ENCODE peak calls at places on chromosomes 2 and 18, in four cellular contexts. D is K562, I is GM12878, F is HepG2. C is an unnamed sample.

GRCh38 chr2:195696012-195696411 is 39.0 kb downstream of the SLC39A10 start:
- DNase-seq in I (no peak), D (no peak), F (no peak), C (no peak)

GRCh38 chr2:227511955-227512354 is 40.0 kb downstream of the AGFG1 start:
- DNase-seq in F (no peak), I (no peak), D (no peak), C (no peak)

GRCh38 chr2:216246741-216247140 is 125.5 kb downstream of the MARCHF4 start:
- DNase-seq in F (no peak), D (no peak), I (no peak), C (no peak)

GRCh38 chr18:2857491-2858063 is 10.8 kb downstream of the EMILIN2 start:
- DNase-seq in I (no peak), D (peak; percentile 31), F (no peak), C (no peak)

GRCh38 chr2:127953128-127953718 is 67.5 kb upstream of the AMMECR1L start:
- DNase-seq in F (no peak), D (no peak), I (no peak), C (no peak)

GRCh38 chr2:99410276-99410675 is 73.1 kb downstream of the EIF5B start:
- DNase-seq in F (no peak), I (no peak), D (no peak), C (no peak)

GRCh38 chr2:2836343-2837070 is 505.4 kb upstream of the MYT1L start:
- DNase-seq in I (no peak), D (no peak), F (no peak), C (no peak)

GRCh38 chr2:53033416-53033815 is 734.2 kb upstream of the CHAC2 start:
- DNase-seq in I (no peak), F (no peak), D (no peak), C (no peak)

GRCh38 chr2:26347286-26347865 is 787 bp upstream of the ADGRF3 start:
- DNase-seq in F (no peak), I (no peak), D (peak; percentile 48), C (no peak)

GRCh38 chr18:35753306-35753910 is 171.9 kb downstream of the GALNT1 start:
- DNase-seq in F (no peak), I (no peak), D (no peak), C (no peak)
- TF ChIP-seq CEBPB in F (peak; percentile 74), I (no peak), D (peak; percentile 56), C (no peak)

DNA sequence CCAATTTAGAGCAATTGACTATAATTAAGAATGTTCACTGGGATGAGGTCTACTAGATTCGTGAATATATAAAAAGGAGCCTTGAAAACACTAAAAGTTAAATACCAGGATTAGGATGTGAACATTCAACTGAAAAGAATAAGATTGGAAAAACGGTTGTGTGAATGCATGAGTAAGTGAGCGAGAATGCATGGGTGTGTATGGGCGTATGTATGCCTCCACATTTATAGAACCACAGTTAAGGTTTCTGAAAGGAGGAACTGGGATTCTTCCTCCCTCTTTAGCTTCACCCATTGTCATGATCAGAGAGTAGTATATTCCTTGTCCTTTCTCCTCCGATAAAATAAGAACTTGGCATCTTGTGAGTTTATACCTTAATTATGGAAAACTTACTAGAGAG is 151.1 kb upstream of the UBE2E3 start:
- DNase-seq in F (no peak), I (no peak), D (no peak), C (peak; percentile 6)
- TF ChIP-seq CHD4 in F (no peak), I (no peak), D (no peak), C (no peak)

GRCh38 chr2:178221556-178221955 is 27.2 kb downstream of the OSBPL6 start:
- DNase-seq in F (no peak), D (no peak), I (no peak), C (no peak)
- TF ChIP-seq POLR2AphosphoS2 in F (no peak), D (no peak), I (no peak), C (no peak)

DNA sequence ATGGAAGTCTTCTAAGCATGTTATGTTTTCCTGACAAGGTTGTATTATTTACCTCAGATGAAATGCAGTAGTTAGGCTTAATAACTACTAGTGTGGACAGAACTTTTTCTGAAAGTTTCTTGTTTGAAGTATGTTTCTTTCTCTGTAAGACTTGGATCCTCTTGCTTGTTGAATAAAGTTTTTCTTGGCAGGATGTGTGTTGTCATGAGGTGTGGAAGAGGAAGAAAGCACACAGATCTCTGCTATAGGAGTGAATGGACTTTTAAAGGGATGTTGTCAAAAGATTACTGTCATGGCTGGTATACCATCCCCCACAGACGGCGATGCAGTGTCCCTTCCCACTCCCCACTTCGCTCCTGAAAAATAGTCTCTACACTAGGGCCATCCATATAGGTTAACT is 2.6 kb downstream of the CAB39 start:
- DNase-seq in I (no peak), D (peak; percentile 30), F (no peak), C (no peak)
- TF ChIP-seq CEBPB in I (no peak), D (no peak), F (no peak), C (no peak)

GRCh38 chr2:88580088-88580487 is 47.2 kb downstream of the EIF2AK3 start:
- DNase-seq in D (no peak), I (no peak), F (no peak), C (no peak)
- TF ChIP-seq CHD4 in D (no peak), I (no peak), F (no peak), C (no peak)

GRCh38 chr2:23199115-23199918 is 185.7 kb upstream of the KLHL29 start:
- DNase-seq in F (peak; percentile 26), I (no peak), D (peak; percentile 56), C (peak; percentile 47)

GRCh38 chr2:23203383-23203782 is 181.6 kb upstream of the KLHL29 start:
- DNase-seq in D (no peak), F (no peak), I (no peak), C (no peak)

GRCh38 chr2:23200056-23200455 is 184.9 kb upstream of the KLHL29 start:
- DNase-seq in I (no peak), F (no peak), D (no peak), C (no peak)

GRCh38 chr2:23200460-23201113 is 184.4 kb upstream of the KLHL29 start:
- DNase-seq in F (peak; percentile 49), D (no peak), I (no peak), C (no peak)

DNA sequence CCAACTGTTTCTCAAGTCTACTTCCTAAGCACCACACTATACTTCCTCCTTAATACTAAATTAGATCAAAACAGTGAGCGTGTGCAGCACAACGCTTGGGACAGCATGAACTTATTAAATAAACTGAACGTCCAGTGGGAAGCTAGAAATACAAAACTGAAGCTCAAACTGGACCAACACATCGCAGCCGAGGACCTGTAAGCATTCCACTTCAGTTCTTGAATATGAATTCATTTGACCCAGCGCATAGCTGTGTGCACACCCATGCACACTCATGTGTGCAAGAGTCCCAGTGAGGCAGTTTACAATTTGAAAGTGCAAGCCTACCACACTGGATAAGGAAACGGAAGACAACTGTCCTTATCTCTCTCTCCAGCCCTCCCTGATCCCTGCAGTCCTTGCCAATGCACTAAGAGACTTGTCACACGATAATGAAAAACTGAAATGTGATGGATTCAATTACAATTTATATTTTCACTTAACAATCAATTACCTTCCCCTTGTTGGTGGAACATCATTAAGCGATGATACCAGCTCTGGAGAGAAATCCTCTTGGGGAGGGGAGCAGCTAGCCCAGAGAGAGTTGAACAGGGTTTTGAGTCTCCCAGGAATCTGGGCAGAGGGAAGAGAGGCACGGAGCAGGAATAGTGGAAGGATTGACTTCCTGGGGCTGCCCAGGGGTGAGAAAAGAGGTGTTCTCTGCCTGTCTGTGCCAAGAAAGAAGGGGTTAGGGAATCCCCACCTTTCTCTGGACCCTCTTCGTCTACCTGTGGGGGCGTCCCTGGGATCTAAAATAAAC is 186.5 kb upstream of the KLHL29 start:
- DNase-seq in F (no peak), D (no peak), I (no peak), C (no peak)
- TF ChIP-seq POLR2AphosphoS2 in F (no peak), D (no peak), I (no peak), C (no peak)

DNA sequence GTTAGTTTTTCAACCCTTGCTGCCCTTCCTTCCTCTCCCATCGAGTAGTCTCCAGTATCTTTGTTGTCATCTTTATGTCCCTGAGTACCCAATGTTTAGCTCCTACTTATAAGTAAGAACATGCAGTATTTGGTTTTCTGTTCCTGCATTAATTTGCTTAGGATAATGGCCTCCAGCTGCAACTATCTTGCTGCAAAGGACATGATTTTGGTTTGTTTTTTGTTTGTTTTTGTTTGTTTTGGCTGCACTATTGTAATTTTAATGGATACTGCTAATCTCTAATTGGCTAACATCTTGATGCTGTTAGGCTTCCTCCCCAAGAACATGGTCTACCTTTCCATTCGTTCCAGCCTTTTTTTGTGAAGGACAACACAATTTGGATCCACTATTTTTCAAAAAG is 31.2 kb upstream of the HNRNPLL start:
- DNase-seq in F (no peak), I (no peak), D (no peak), C (no peak)
- TF ChIP-seq CEBPB in F (no peak), I (no peak), D (no peak), C (no peak)

DNA sequence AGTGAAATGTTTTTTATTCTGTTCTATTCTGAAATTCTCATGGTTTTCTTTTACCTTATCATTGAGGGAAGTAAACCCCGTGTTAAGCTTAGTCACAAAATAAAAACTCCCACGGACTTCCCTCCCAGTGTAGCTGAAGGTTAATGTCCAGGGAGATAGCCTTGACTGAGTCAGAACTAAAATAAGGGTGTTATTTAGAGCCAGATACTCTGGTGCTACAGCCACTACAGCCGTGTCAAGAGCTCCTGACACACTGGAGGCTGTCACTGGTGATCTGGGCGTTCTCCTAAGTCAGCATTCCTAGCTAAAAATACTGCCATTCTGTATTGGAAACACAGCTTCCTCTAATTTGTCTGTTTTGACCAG is 82.0 kb upstream of the RANBP2 start:
- DNase-seq in D (peak; percentile 89), I (peak; percentile 46), F (peak; percentile 75), C (no peak)
- TF ChIP-seq CHD4 in D (no peak), I (no peak), F (no peak), C (no peak)

GRCh38 chr2:11446733-11447248 is 19.2 kb downstream of the E2F6 start:
- DNase-seq in I (no peak), D (peak; percentile 62), F (peak; percentile 75), C (peak; percentile 73)

DNA sequence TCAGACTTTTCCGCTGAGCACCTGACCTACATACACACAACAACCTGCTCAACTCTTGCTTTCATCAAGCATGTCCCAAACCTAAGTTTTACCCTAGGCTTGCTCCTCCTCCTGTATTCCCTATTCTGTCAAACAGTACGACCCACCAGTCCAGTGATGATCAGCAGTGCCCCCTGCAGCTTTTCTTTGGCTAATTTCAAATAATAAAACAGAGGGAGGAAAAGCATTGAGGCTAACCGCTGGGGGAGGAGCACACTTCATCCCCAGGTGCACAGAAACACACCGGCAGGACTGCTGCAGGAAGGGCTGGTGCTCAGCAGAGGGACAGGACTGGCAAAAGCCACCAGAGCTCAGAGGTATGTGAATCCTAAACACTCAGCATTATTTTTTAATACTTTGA is 21.2 kb downstream of the E2F6 start:
- DNase-seq in I (no peak), F (no peak), D (no peak), C (no peak)
- TF ChIP-seq POLR2AphosphoS2 in I (no peak), F (no peak), D (no peak), C (no peak)

C was measured in A549.